ENCODE peak calls at places on chromosomes 3 and 15, in five cellular contexts. One of them, this sample, is unnamed. For H3K36me3 and H3K27me3, the result is how much of the 10 kb centered on the place peaks cover.

GRCh38 chr3:46564190-46565112 is 1.7 kb downstream of the LRRC2 start:
- DNase-seq in CD4-positive, CD25-positive, alpha-beta regulatory T cell: no peak
- DNase-seq in psoas muscle: peak
- DNase-seq in left ventricle myocardium inferior: peak
- DNase-seq in tibial artery: no peak
- DNase-seq in this sample: no peak

GRCh38 chr3:149638401-149639092 is 19.3 kb downstream of the WWTR1 start:
- DNase-seq in psoas muscle: no peak
- DNase-seq in left ventricle myocardium inferior: no peak
- DNase-seq in CD4-positive, CD25-positive, alpha-beta regulatory T cell: no peak
- DNase-seq in tibial artery: no peak
- DNase-seq in this sample: no peak

GRCh38 chr3:153513236-153513635 is 351.2 kb downstream of the RAP2B start:
- DNase-seq in psoas muscle: no peak
- DNase-seq in tibial artery: no peak
- DNase-seq in CD4-positive, CD25-positive, alpha-beta regulatory T cell: no peak
- DNase-seq in left ventricle myocardium inferior: no peak
- DNase-seq in this sample: peak

GRCh38 chr15:99455796-99456160 is 110.0 kb upstream of the MEF2A start:
- DNase-seq in tibial artery: peak
- DNase-seq in psoas muscle: no peak
- DNase-seq in CD4-positive, CD25-positive, alpha-beta regulatory T cell: no peak
- DNase-seq in left ventricle myocardium inferior: no peak
- DNase-seq in this sample: no peak

GRCh38 chr15:40097968-40098476 is 10.7 kb downstream of the BMF start:
- DNase-seq in left ventricle myocardium inferior: peak
- DNase-seq in tibial artery: peak
- DNase-seq in CD4-positive, CD25-positive, alpha-beta regulatory T cell: no peak
- DNase-seq in psoas muscle: peak
- DNase-seq in this sample: no peak

GRCh38 chr15:39092354-39092753 is 488.5 kb upstream of the THBS1 start:
- DNase-seq in psoas muscle: no peak
- DNase-seq in CD4-positive, CD25-positive, alpha-beta regulatory T cell: no peak
- DNase-seq in tibial artery: no peak
- DNase-seq in left ventricle myocardium inferior: no peak
- DNase-seq in this sample: no peak

GRCh38 chr3:73007992-73008712 is 11.5 kb downstream of the PPP4R2 start:
- DNase-seq in left ventricle myocardium inferior: no peak
- DNase-seq in tibial artery: no peak
- DNase-seq in psoas muscle: no peak
- DNase-seq in CD4-positive, CD25-positive, alpha-beta regulatory T cell: no peak
- DNase-seq in this sample: no peak

GRCh38 chr3:73580343-73580742 is 44.4 kb downstream of the PDZRN3 start:
- DNase-seq in psoas muscle: no peak
- DNase-seq in tibial artery: no peak
- DNase-seq in CD4-positive, CD25-positive, alpha-beta regulatory T cell: no peak
- DNase-seq in left ventricle myocardium inferior: no peak
- DNase-seq in this sample: no peak

GRCh38 chr3:113968986-113969385 is 21.2 kb downstream of the ZDHHC23 start:
- DNase-seq in tibial artery: no peak
- DNase-seq in CD4-positive, CD25-positive, alpha-beta regulatory T cell: no peak
- DNase-seq in left ventricle myocardium inferior: no peak
- DNase-seq in psoas muscle: no peak
- DNase-seq in this sample: no peak

GRCh38 chr15:93001156-93001555 is 87.9 kb downstream of the RGMA start:
- DNase-seq in tibial artery: no peak
- DNase-seq in CD4-positive, CD25-positive, alpha-beta regulatory T cell: no peak
- DNase-seq in left ventricle myocardium inferior: no peak
- DNase-seq in psoas muscle: no peak
- DNase-seq in this sample: no peak

GRCh38 chr3:171162986-171163723 is 136.6 kb upstream of the SLC2A2 start:
- DNase-seq in CD4-positive, CD25-positive, alpha-beta regulatory T cell: no peak
- DNase-seq in psoas muscle: no peak
- DNase-seq in left ventricle myocardium inferior: no peak
- DNase-seq in tibial artery: no peak
- DNase-seq in this sample: peak

GRCh38 chr3:47408839-47409229 is 28.0 kb downstream of the PTPN23 start:
- DNase-seq in left ventricle myocardium inferior: no peak
- DNase-seq in tibial artery: no peak
- DNase-seq in CD4-positive, CD25-positive, alpha-beta regulatory T cell: no peak
- DNase-seq in psoas muscle: no peak
- DNase-seq in this sample: no peak

GRCh38 chr3:112078125-112079083 is 7.8 kb upstream of the C3orf52 start:
- DNase-seq in tibial artery: no peak
- DNase-seq in psoas muscle: no peak
- DNase-seq in left ventricle myocardium inferior: no peak
- DNase-seq in CD4-positive, CD25-positive, alpha-beta regulatory T cell: no peak
- DNase-seq in this sample: no peak

GRCh38 chr3:87461036-87461435 is 184.7 kb upstream of the POU1F1 start:
- DNase-seq in left ventricle myocardium inferior: no peak
- DNase-seq in psoas muscle: no peak
- DNase-seq in tibial artery: no peak
- DNase-seq in CD4-positive, CD25-positive, alpha-beta regulatory T cell: no peak
- DNase-seq in this sample: no peak

GRCh38 chr3:142726017-142726416 is 2.2 kb downstream of the TRPC1 start:
- DNase-seq in psoas muscle: no peak
- DNase-seq in CD4-positive, CD25-positive, alpha-beta regulatory T cell: no peak
- DNase-seq in tibial artery: no peak
- DNase-seq in left ventricle myocardium inferior: no peak
- DNase-seq in this sample: no peak

GRCh38 chr15:88908123-88908522 is 5.1 kb downstream of the MFGE8 start:
- DNase-seq in CD4-positive, CD25-positive, alpha-beta regulatory T cell: no peak
- DNase-seq in psoas muscle: no peak
- DNase-seq in left ventricle myocardium inferior: no peak
- DNase-seq in tibial artery: no peak
- DNase-seq in this sample: no peak

GRCh38 chr15:69499521-69500201 is 47.0 kb downstream of the RPLP1 start:
- DNase-seq in CD4-positive, CD25-positive, alpha-beta regulatory T cell: no peak
- DNase-seq in left ventricle myocardium inferior: peak
- DNase-seq in tibial artery: no peak
- DNase-seq in psoas muscle: peak
- DNase-seq in this sample: no peak

GRCh38 chr3:69934398-69934797 is 65.1 kb upstream of the SAMMSON start:
- DNase-seq in tibial artery: no peak
- DNase-seq in psoas muscle: no peak
- DNase-seq in left ventricle myocardium inferior: no peak
- DNase-seq in CD4-positive, CD25-positive, alpha-beta regulatory T cell: no peak
- DNase-seq in this sample: no peak

GRCh38 chr3:14403636-14404395 is 1.4 kb downstream of the SLC6A6 start:
- DNase-seq in CD4-positive, CD25-positive, alpha-beta regulatory T cell: no peak
- DNase-seq in tibial artery: peak
- DNase-seq in psoas muscle: peak
- DNase-seq in left ventricle myocardium inferior: peak
- DNase-seq in this sample: no peak

GRCh38 chr3:148816971-148817519 is 10.6 kb upstream of the CPB1 start:
- DNase-seq in left ventricle myocardium inferior: no peak
- DNase-seq in psoas muscle: no peak
- DNase-seq in tibial artery: no peak
- DNase-seq in CD4-positive, CD25-positive, alpha-beta regulatory T cell: no peak
- DNase-seq in this sample: no peak

GRCh38 chr3:65963787-65964707 is 74.7 kb downstream of the MAGI1 start:
- DNase-seq in psoas muscle: no peak
- DNase-seq in left ventricle myocardium inferior: no peak
- DNase-seq in CD4-positive, CD25-positive, alpha-beta regulatory T cell: no peak
- DNase-seq in tibial artery: no peak
- DNase-seq in this sample: no peak

GRCh38 chr15:96326551-96327154 is 3.8 kb upstream of the NR2F2 start:
- DNase-seq in psoas muscle: peak
- DNase-seq in tibial artery: peak
- DNase-seq in CD4-positive, CD25-positive, alpha-beta regulatory T cell: no peak
- DNase-seq in left ventricle myocardium inferior: peak
- DNase-seq in this sample: no peak

GRCh38 chr15:69502470-69503045 is 49.9 kb downstream of the RPLP1 start:
- DNase-seq in CD4-positive, CD25-positive, alpha-beta regulatory T cell: no peak
- DNase-seq in left ventricle myocardium inferior: no peak
- DNase-seq in tibial artery: no peak
- DNase-seq in psoas muscle: no peak
- DNase-seq in this sample: no peak

GRCh38 chr3:105364113-105364512 is 2.6 kb upstream of the ALCAM start:
- DNase-seq in CD4-positive, CD25-positive, alpha-beta regulatory T cell: no peak
- DNase-seq in tibial artery: no peak
- DNase-seq in psoas muscle: no peak
- DNase-seq in left ventricle myocardium inferior: no peak
- DNase-seq in this sample: no peak

GRCh38 chr15:56339594-56339993 is 25.6 kb upstream of the TEX9 start:
- DNase-seq in tibial artery: no peak
- DNase-seq in left ventricle myocardium inferior: no peak
- DNase-seq in psoas muscle: no peak
- DNase-seq in CD4-positive, CD25-positive, alpha-beta regulatory T cell: no peak
- DNase-seq in this sample: no peak

GRCh38 chr15:99062226-99062625 is 42.7 kb upstream of the SYNM start:
- DNase-seq in psoas muscle: no peak
- DNase-seq in tibial artery: no peak
- DNase-seq in CD4-positive, CD25-positive, alpha-beta regulatory T cell: no peak
- DNase-seq in left ventricle myocardium inferior: no peak
- DNase-seq in this sample: no peak

GRCh38 chr15:42184313-42184712 is 23.8 kb downstream of the VPS39 start:
- DNase-seq in left ventricle myocardium inferior: peak
- DNase-seq in psoas muscle: no peak
- DNase-seq in tibial artery: no peak
- DNase-seq in CD4-positive, CD25-positive, alpha-beta regulatory T cell: no peak
- DNase-seq in this sample: no peak

GRCh38 chr3:133854971-133855370 is 40.7 kb downstream of the RAB6B start:
- DNase-seq in psoas muscle: no peak
- DNase-seq in CD4-positive, CD25-positive, alpha-beta regulatory T cell: no peak
- DNase-seq in left ventricle myocardium inferior: no peak
- DNase-seq in tibial artery: no peak
- DNase-seq in this sample: no peak

GRCh38 chr3:173599673-173600072 is 202.1 kb downstream of the NLGN1 start:
- DNase-seq in tibial artery: no peak
- DNase-seq in left ventricle myocardium inferior: no peak
- DNase-seq in psoas muscle: no peak
- DNase-seq in CD4-positive, CD25-positive, alpha-beta regulatory T cell: no peak
- DNase-seq in this sample: no peak

GRCh38 chr3:136787226-136787793 is 31.6 kb upstream of the SLC35G2 start:
- DNase-seq in CD4-positive, CD25-positive, alpha-beta regulatory T cell: no peak
- DNase-seq in tibial artery: no peak
- DNase-seq in psoas muscle: no peak
- DNase-seq in left ventricle myocardium inferior: no peak
- DNase-seq in this sample: no peak

GRCh38 chr3:45958333-45958791 is 15.1 kb downstream of the CXCR6 start:
- DNase-seq in CD4-positive, CD25-positive, alpha-beta regulatory T cell: no peak
- DNase-seq in tibial artery: no peak
- DNase-seq in left ventricle myocardium inferior: no peak
- DNase-seq in psoas muscle: peak
- DNase-seq in this sample: no peak

GRCh38 chr3:106001923-106002322 is 133.1 kb upstream of the CBLB start:
- DNase-seq in tibial artery: no peak
- DNase-seq in psoas muscle: no peak
- DNase-seq in left ventricle myocardium inferior: no peak
- DNase-seq in CD4-positive, CD25-positive, alpha-beta regulatory T cell: no peak
- DNase-seq in this sample: no peak

GRCh38 chr3:135596563-135596962 is 369.0 kb upstream of the PPP2R3A start:
- DNase-seq in CD4-positive, CD25-positive, alpha-beta regulatory T cell: no peak
- DNase-seq in left ventricle myocardium inferior: no peak
- DNase-seq in psoas muscle: no peak
- DNase-seq in tibial artery: no peak
- DNase-seq in this sample: no peak

GRCh38 chr3:119741701-119742100 is 38.9 kb downstream of the CFAP91 start:
- DNase-seq in CD4-positive, CD25-positive, alpha-beta regulatory T cell: no peak
- DNase-seq in psoas muscle: no peak
- DNase-seq in left ventricle myocardium inferior: no peak
- DNase-seq in tibial artery: no peak
- DNase-seq in this sample: no peak

GRCh38 chr3:119745942-119746341 is 36.0 kb upstream of the NR1I2 start:
- DNase-seq in left ventricle myocardium inferior: no peak
- DNase-seq in CD4-positive, CD25-positive, alpha-beta regulatory T cell: no peak
- DNase-seq in psoas muscle: no peak
- DNase-seq in tibial artery: no peak
- DNase-seq in this sample: no peak

GRCh38 chr3:119747355-119747754 is 34.5 kb upstream of the NR1I2 start:
- DNase-seq in psoas muscle: no peak
- DNase-seq in tibial artery: no peak
- DNase-seq in left ventricle myocardium inferior: no peak
- DNase-seq in CD4-positive, CD25-positive, alpha-beta regulatory T cell: no peak
- DNase-seq in this sample: no peak

GRCh38 chr3:119746423-119746822 is 35.5 kb upstream of the NR1I2 start:
- DNase-seq in left ventricle myocardium inferior: no peak
- DNase-seq in tibial artery: no peak
- DNase-seq in psoas muscle: no peak
- DNase-seq in CD4-positive, CD25-positive, alpha-beta regulatory T cell: no peak
- DNase-seq in this sample: no peak

GRCh38 chr3:119743921-119744320 is 38.0 kb upstream of the NR1I2 start:
- DNase-seq in CD4-positive, CD25-positive, alpha-beta regulatory T cell: no peak
- DNase-seq in tibial artery: no peak
- DNase-seq in psoas muscle: no peak
- DNase-seq in left ventricle myocardium inferior: no peak
- DNase-seq in this sample: no peak
- H3K4me3 ChIP-seq in CD4-positive, CD25-positive, alpha-beta regulatory T cell: no peak
- H3K4me3 ChIP-seq in tibial artery: no peak
- H3K4me3 ChIP-seq in psoas muscle: no peak
- H3K4me3 ChIP-seq in left ventricle myocardium inferior: no peak
- H3K4me3 ChIP-seq in this sample: no peak

DNA sequence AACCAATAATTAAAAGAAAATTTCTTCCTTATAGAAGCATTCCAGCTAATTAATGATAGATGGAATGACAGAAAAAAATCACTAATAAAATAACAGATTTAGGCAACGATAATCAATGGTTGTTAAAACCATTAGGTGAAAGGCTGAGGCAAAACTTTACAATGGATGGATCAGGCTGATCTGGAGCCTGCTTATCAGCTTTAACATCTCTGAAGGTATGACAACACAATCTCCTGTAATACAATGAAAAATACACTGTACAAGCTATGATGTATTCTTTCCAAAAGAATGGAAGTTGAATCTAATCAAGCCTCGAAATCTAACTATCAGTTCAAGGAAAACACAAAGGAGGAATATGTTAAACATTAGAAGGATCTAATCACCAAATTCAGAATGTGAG is 39.3 kb downstream of the EMC4 start:
- DNase-seq in CD4-positive, CD25-positive, alpha-beta regulatory T cell: no peak
- DNase-seq in left ventricle myocardium inferior: no peak
- DNase-seq in tibial artery: no peak
- DNase-seq in psoas muscle: no peak
- DNase-seq in this sample: no peak
- H3K36me3 ChIP-seq in CD4-positive, CD25-positive, alpha-beta regulatory T cell: under half
- H3K36me3 ChIP-seq in left ventricle myocardium inferior: under half
- H3K36me3 ChIP-seq in tibial artery: under half
- H3K36me3 ChIP-seq in psoas muscle: under half
- H3K36me3 ChIP-seq in this sample: under half

DNA sequence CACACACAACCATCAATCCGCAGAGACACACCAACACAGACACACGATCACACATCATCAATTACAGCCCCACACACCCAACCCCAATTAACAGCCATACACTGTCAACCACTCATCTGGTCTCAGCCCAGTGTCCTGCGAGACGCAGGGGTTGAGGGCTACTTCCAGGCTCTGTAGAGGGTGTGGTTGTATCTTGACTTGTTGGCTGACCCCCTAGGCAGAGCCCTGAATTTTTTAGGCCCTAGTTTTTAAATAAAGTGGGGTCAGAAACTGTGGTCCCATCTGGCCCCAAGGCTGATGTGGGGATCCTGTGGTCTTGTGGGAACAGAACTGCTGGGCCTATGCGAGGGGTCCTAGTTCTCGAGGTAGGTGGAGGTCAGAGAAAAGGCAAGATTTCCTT is 9.2 kb downstream of the VILL start:
- DNase-seq in left ventricle myocardium inferior: no peak
- DNase-seq in psoas muscle: no peak
- DNase-seq in tibial artery: peak
- DNase-seq in CD4-positive, CD25-positive, alpha-beta regulatory T cell: no peak
- DNase-seq in this sample: no peak
- H3K27me3 ChIP-seq in left ventricle myocardium inferior: under half
- H3K27me3 ChIP-seq in psoas muscle: under half
- H3K27me3 ChIP-seq in tibial artery: under half
- H3K27me3 ChIP-seq in CD4-positive, CD25-positive, alpha-beta regulatory T cell: under half
- H3K27me3 ChIP-seq in this sample: under half

GRCh38 chr3:184261270-184262165 is at the start of gene CAMK2N2:
- DNase-seq in tibial artery: peak
- DNase-seq in left ventricle myocardium inferior: peak
- DNase-seq in psoas muscle: peak
- DNase-seq in CD4-positive, CD25-positive, alpha-beta regulatory T cell: peak
- DNase-seq in this sample: no peak
- H3K4me3 ChIP-seq in tibial artery: peak
- H3K4me3 ChIP-seq in left ventricle myocardium inferior: peak
- H3K4me3 ChIP-seq in psoas muscle: peak
- H3K4me3 ChIP-seq in CD4-positive, CD25-positive, alpha-beta regulatory T cell: peak
- H3K4me3 ChIP-seq in this sample: peak